ENCODE peak calls at places on chromosome 5, in five cellular contexts. Z is NCI-H82; P is activated naive CD4-positive, alpha-beta T cell treated with anti-CD3 and anti-CD28 coated beads, Interleukin-2, amount 50 U/mL, for 16 hours; J is SW480; C is SHP77. D is an unnamed sample.

GRCh38 chr5:169717298-169717697 is 80.2 kb downstream of the DOCK2 start:
- DNase-seq in J (no peak), Z (no peak), P (no peak), C (no peak), D (peak; percentile 43)

GRCh38 chr5:138408023-138408422 is 30.8 kb upstream of the REEP2 start:
- DNase-seq in J (no peak), P (no peak), Z (peak; percentile 98), C (no peak), D (no peak)

GRCh38 chr5:108260105-108260857 is 121.6 kb downstream of the FBXL17 start:
- DNase-seq in J (peak; percentile 75), Z (peak; percentile 80), P (peak; percentile 65), C (peak; percentile 41), D (peak; percentile 86)

GRCh38 chr5:134913795-134914194 is 8.9 kb downstream of the PCBD2 start:
- DNase-seq in C (no peak), P (no peak), Z (no peak), J (no peak), D (no peak)

GRCh38 chr5:20266068-20266467 is 278.1 kb upstream of the CDH18 start:
- DNase-seq in C (no peak), Z (no peak), P (no peak), J (no peak), D (no peak)

GRCh38 chr5:509632-510185 is 14.5 kb downstream of the SLC9A3 start:
- DNase-seq in J (no peak), C (no peak), Z (no peak), P (no peak), D (no peak)

GRCh38 chr5:149452007-149452664 is 73.0 kb upstream of the IL17B start:
- DNase-seq in Z (no peak), J (no peak), C (no peak), P (no peak), D (peak; percentile 88)

GRCh38 chr5:75052461-75053285 is at the start of gene GCNT4:
- DNase-seq in C (no peak), J (peak; percentile 39), P (peak; percentile 48), Z (peak; percentile 44), D (peak; percentile 40)

GRCh38 chr5:98510601-98511000 is 262.9 kb upstream of the RGMB start:
- DNase-seq in J (no peak), P (no peak), Z (no peak), C (no peak), D (no peak)

GRCh38 chr5:66516535-66516934 is 79.7 kb upstream of the MAST4 start:
- DNase-seq in J (no peak), P (no peak), C (no peak), Z (no peak), D (no peak)

GRCh38 chr5:130198927-130199326 is 294.7 kb downstream of the CHSY3 start:
- DNase-seq in Z (peak; percentile 63), P (no peak), J (peak; percentile 39), C (no peak), D (peak; percentile 81)

GRCh38 chr5:148421661-148422060 is 37.9 kb downstream of the FBXO38 start:
- DNase-seq in C (no peak), Z (no peak), J (no peak), P (no peak), D (peak; percentile 35)

GRCh38 chr5:142275496-142275895 is 49.3 kb downstream of the SPRY4 start:
- DNase-seq in P (no peak), Z (no peak), J (peak; percentile 99), C (no peak), D (no peak)

GRCh38 chr5:160635678-160636077 is 214.0 kb downstream of the PTTG1 start:
- DNase-seq in P (no peak), Z (no peak), J (no peak), C (no peak), D (no peak)

GRCh38 chr5:140564196-140565023 is at the start of the genes APBB3 and SLC35A4:
- DNase-seq in C (peak; percentile 98), J (peak; percentile 99), P (peak; percentile 96), Z (peak; percentile 97), D (peak; percentile 98)

GRCh38 chr5:36360311-36360710 is 58.6 kb upstream of the RANBP3L start:
- DNase-seq in C (no peak), Z (no peak), J (no peak), P (no peak), D (no peak)

GRCh38 chr5:34483442-34484033 is 172.6 kb upstream of the RAI14 start:
- DNase-seq in C (peak; percentile 17), J (no peak), P (no peak), Z (no peak), D (peak; percentile 76)

GRCh38 chr5:133873454-133873853 is 95.0 kb downstream of the C5orf15 start:
- DNase-seq in C (no peak), Z (no peak), P (no peak), J (no peak), D (no peak)

GRCh38 chr5:16574789-16575785 is 41.7 kb downstream of the RETREG1 start:
- DNase-seq in J (no peak), C (no peak), P (no peak), Z (no peak), D (peak; percentile 32)

GRCh38 chr5:139148986-139149385 is 49.2 kb downstream of the SIL1 start:
- DNase-seq in C (no peak), Z (no peak), J (peak; percentile 24), P (no peak), D (no peak)

GRCh38 chr5:138527170-138527569 is 15.9 kb downstream of the ETF1 start:
- DNase-seq in J (no peak), C (no peak), Z (no peak), P (no peak), D (no peak)

GRCh38 chr5:150585781-150586461 is 54.5 kb upstream of the SYNPO start:
- DNase-seq in C (no peak), Z (peak; percentile 75), P (no peak), J (no peak), D (no peak)

GRCh38 chr5:36635721-36636390 is 29.4 kb downstream of the SLC1A3 start:
- DNase-seq in J (peak; percentile 12), C (no peak), P (no peak), Z (no peak), D (no peak)

GRCh38 chr5:19261879-19262278 is 726.1 kb downstream of the CDH18 start:
- DNase-seq in J (no peak), C (no peak), P (no peak), Z (no peak), D (peak; percentile 13)

GRCh38 chr5:88875609-88876234 is 7.3 kb downstream of the MEF2C start:
- DNase-seq in Z (no peak), J (no peak), C (peak; percentile 16), P (no peak), D (peak; percentile 42)

GRCh38 chr5:173320259-173320658 is 8.0 kb downstream of the STC2 start:
- DNase-seq in C (no peak), J (no peak), P (no peak), Z (no peak), D (no peak)

GRCh38 chr5:1526681-1527131 is 2.9 kb upstream of the LPCAT1 start:
- DNase-seq in C (no peak), J (no peak), Z (no peak), P (no peak), D (no peak)

GRCh38 chr5:55036477-55036876 is 12.4 kb downstream of the GZMK start:
- DNase-seq in C (no peak), Z (no peak), P (no peak), J (no peak), D (no peak)

GRCh38 chr5:83628360-83628759 is 92.3 kb downstream of the HAPLN1 start:
- DNase-seq in C (no peak), Z (no peak), J (no peak), P (no peak), D (no peak)

GRCh38 chr5:149680810-149681221 is 49.3 kb upstream of the PPARGC1B start:
- DNase-seq in P (no peak), C (no peak), Z (no peak), J (no peak), D (no peak)

GRCh38 chr5:95842955-95843544 is 20.5 kb upstream of the GLRX start:
- DNase-seq in Z (no peak), P (peak; percentile 55), J (peak; percentile 63), C (no peak), D (peak; percentile 94)

GRCh38 chr5:32436553-32437262 is 7.8 kb downstream of the ZFR start:
- DNase-seq in J (no peak), Z (no peak), C (no peak), P (no peak), D (no peak)

GRCh38 chr5:102796481-102796880 is 41.4 kb downstream of the PAM start:
- DNase-seq in P (no peak), C (no peak), J (peak; percentile 43), Z (no peak), D (no peak)

GRCh38 chr5:31889131-31889561 is 250.2 kb downstream of the PDZD2 start:
- DNase-seq in Z (peak; percentile 87), C (no peak), J (no peak), P (no peak), D (no peak)